ENCODE peak calls at places on chromosomes 3 and 15, in seven cellular contexts. D is HCT116, W is IMR-90, C is HepG2, J is K562, P is H1, A is GM12878. H is an unnamed sample. For H4K20me1, the result is how much of the 10 kb centered on the place peaks cover.

GRCh38 chr3:45864760-45865567 is 21.4 kb upstream of the CCR9 start:
- DNase-seq in C (no peak), P (no peak), W (no peak), D (no peak), A (peak), J (no peak), H (no peak)

GRCh38 chr3:5428607-5429516 is 241.4 kb downstream of the EDEM1 start:
- DNase-seq in C (no peak), P (no peak), D (no peak), W (no peak), J (peak), A (peak), H (no peak)

GRCh38 chr15:47968593-47968992 is 152.2 kb upstream of the SLC24A5 start:
- DNase-seq in D (no peak), P (no peak), J (no peak), C (no peak), A (no peak), W (no peak), H (no peak)

GRCh38 chr3:137765310-137766033 is 1.4 kb downstream of the SOX14 start:
- DNase-seq in P (no peak), C (no peak), J (no peak), W (no peak), D (no peak), A (no peak), H (peak)

GRCh38 chr3:111331306-111331705 is 210.7 kb upstream of the CD96 start:
- DNase-seq in P (no peak), C (no peak), J (no peak), W (no peak), D (no peak), A (no peak), H (no peak)

GRCh38 chr3:160801386-160802118 is 45.5 kb downstream of the PPM1L start:
- DNase-seq in C (no peak), W (peak), D (no peak), P (no peak), J (no peak), A (no peak), H (no peak)

GRCh38 chr3:113111308-113111707 is 100.0 kb upstream of the BOC start:
- DNase-seq in A (no peak), P (no peak), W (peak), C (no peak), D (no peak), J (no peak), H (no peak)

GRCh38 chr3:13873818-13874217 is 6.1 kb downstream of the WNT7A start:
- DNase-seq in D (no peak), A (no peak), W (no peak), C (no peak), P (no peak), J (no peak), H (no peak)

GRCh38 chr15:101120961-101121360 is 130.9 kb downstream of the CHSY1 start:
- DNase-seq in C (no peak), P (no peak), J (no peak), D (no peak), A (no peak), W (no peak), H (peak)

GRCh38 chr3:140004271-140004670 is 69.3 kb downstream of the CLSTN2 start:
- DNase-seq in D (no peak), A (no peak), J (no peak), C (no peak), P (no peak), W (no peak), H (no peak)

GRCh38 chr15:25250906-25251622 is 187.8 kb downstream of the UBE3A start:
- DNase-seq in P (no peak), W (no peak), J (no peak), D (no peak), C (no peak), A (no peak), H (no peak)

GRCh38 chr15:101135532-101136166 is 116.2 kb downstream of the CHSY1 start:
- DNase-seq in D (no peak), W (no peak), P (no peak), C (no peak), A (peak), J (no peak), H (no peak)

GRCh38 chr15:80779658-80780415 is 667 bp downstream of the CEMIP start:
- DNase-seq in P (peak), W (peak), J (no peak), C (peak), D (no peak), A (no peak), H (peak)

GRCh38 chr15:69755571-69756310 is 303.1 kb downstream of the RPLP1 start:
- DNase-seq in A (peak), P (no peak), D (no peak), W (no peak), C (no peak), J (no peak), H (no peak)

GRCh38 chr15:40787344-40787841 is 17.6 kb downstream of the C15orf62 start:
- DNase-seq in W (peak), J (no peak), C (no peak), P (peak), D (peak), A (no peak), H (no peak)

GRCh38 chr3:100875239-100875638 is 118.0 kb downstream of the ABI3BP start:
- DNase-seq in W (peak), D (no peak), C (no peak), P (no peak), J (no peak), A (no peak), H (peak)

GRCh38 chr3:17969244-17969643 is 226.8 kb upstream of the TBC1D5 start:
- DNase-seq in D (no peak), C (no peak), A (no peak), J (no peak), W (no peak), P (no peak), H (no peak)

GRCh38 chr3:38404286-38404685 is 49.4 kb upstream of the ACVR2B start:
- DNase-seq in W (peak), A (no peak), C (no peak), D (no peak), P (no peak), J (no peak), H (no peak)

GRCh38 chr3:63654246-63654645 is 1.8 kb downstream of the SNTN start:
- DNase-seq in D (no peak), P (no peak), C (no peak), A (no peak), J (no peak), W (peak), H (no peak)

GRCh38 chr3:48467110-48467454 is 20.5 kb downstream of the ATRIP start:
- DNase-seq in C (no peak), A (no peak), D (no peak), P (no peak), J (no peak), W (no peak), H (peak)

GRCh38 chr3:20080956-20081554 is 40.8 kb downstream of the KAT2B start:
- DNase-seq in W (peak), C (peak), D (no peak), J (no peak), P (no peak), A (peak), H (peak)

GRCh38 chr3:14267976-14268375 is 89.4 kb downstream of the LSM3 start:
- DNase-seq in J (no peak), C (no peak), A (no peak), D (no peak), P (no peak), W (no peak), H (no peak)

GRCh38 chr3:65379223-65379622 is 659.5 kb downstream of the MAGI1 start:
- DNase-seq in J (no peak), D (no peak), C (no peak), W (no peak), P (no peak), A (no peak), H (no peak)

GRCh38 chr3:52234516-52235447 is 4.2 kb downstream of the TWF2 start:
- DNase-seq in W (no peak), C (no peak), D (no peak), P (no peak), J (no peak), A (no peak), H (no peak)

GRCh38 chr3:41975421-41976103 is 13.7 kb upstream of the ULK4 start:
- DNase-seq in A (no peak), C (no peak), W (no peak), P (no peak), D (no peak), J (no peak), H (no peak)

GRCh38 chr3:157045238-157045860 is 114.6 kb downstream of the CCNL1 start:
- DNase-seq in W (no peak), P (no peak), C (no peak), A (no peak), D (no peak), J (no peak), H (no peak)

GRCh38 chr3:64462203-64463120 is 225.3 kb downstream of the ADAMTS9 start:
- DNase-seq in D (no peak), C (no peak), J (no peak), W (peak), A (no peak), P (no peak), H (no peak)

GRCh38 chr3:13116426-13116825 is 43.2 kb upstream of the IQSEC1 start:
- DNase-seq in D (no peak), W (no peak), P (no peak), C (no peak), J (no peak), A (no peak), H (no peak)

GRCh38 chr3:5210926-5211325 is 23.4 kb downstream of the EDEM1 start:
- DNase-seq in C (no peak), P (no peak), A (no peak), W (no peak), J (no peak), D (no peak), H (no peak)

GRCh38 chr3:59818033-59818936 is 768.5 kb upstream of the CFAP20DC start:
- DNase-seq in W (peak), J (peak), A (no peak), P (no peak), C (no peak), D (peak), H (no peak)

GRCh38 chr3:134373942-134374790 is at the start of gene AMOTL2:
- DNase-seq in A (no peak), W (peak), C (peak), J (peak), P (peak), D (peak), H (peak)
- TF ChIP-seq RAD21 in A (no peak), W (peak), C (no peak), J (no peak), P (no peak), D (no peak), H (no peak)

GRCh38 chr15:51731549-51732267 is 5.7 kb downstream of the LYSMD2 start:
- DNase-seq in D (no peak), C (no peak), P (no peak), J (no peak), W (peak), A (peak), H (no peak)
- H4K20me1 ChIP-seq in D (under half), C (under half), P (under half), J (under half), W (under half), A (under half), H (under half)

GRCh38 chr3:27616031-27616430 is 106.1 kb downstream of the EOMES start:
- DNase-seq in W (no peak), A (no peak), J (no peak), C (no peak), D (no peak), P (no peak), H (peak)
- TF ChIP-seq RAD21 in W (no peak), A (no peak), J (no peak), C (no peak), D (no peak), P (no peak), H (peak)

GRCh38 chr15:85789496-85789875 is 5.2 kb downstream of the KLHL25 start:
- DNase-seq in C (no peak), A (no peak), P (no peak), J (no peak), D (no peak), W (no peak), H (no peak)
- H4K20me1 ChIP-seq in C (under half), A (under half), P (under half), J (under half), D (under half), W (under half), H (under half)

DNA sequence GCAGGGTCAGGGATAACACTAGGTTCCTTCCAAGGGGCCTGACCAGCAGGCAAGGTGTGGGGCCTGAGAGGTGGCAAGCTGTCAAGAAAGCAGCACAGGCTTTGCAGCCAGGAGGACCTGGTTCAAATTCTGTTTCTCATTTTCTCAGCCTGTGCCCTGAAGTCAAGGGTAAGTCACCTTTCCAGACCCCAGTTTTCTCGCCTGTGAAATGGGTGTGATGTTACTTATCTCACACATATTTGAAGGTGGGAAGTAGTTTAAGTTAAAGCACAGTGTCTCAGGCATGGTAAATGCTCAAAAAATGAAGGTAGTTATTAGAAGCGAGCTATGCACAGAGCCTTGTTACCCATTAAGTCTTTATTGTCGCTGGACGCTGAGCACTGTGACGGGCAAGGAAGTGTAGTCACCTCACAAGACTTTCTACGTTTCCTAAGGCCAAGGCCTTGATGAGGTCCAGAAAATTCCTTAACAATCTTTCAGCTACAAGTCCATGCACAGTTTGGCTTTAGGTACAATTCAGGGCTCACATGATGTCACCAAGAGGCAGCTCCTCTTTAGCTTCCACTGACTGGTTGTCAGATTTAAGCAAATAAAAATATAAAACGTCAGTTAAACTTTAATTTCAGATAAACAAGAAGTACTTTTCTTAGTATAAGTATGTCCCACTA is 522.6 kb upstream of the PROK2 start:
- DNase-seq in C (no peak), J (no peak), D (no peak), W (no peak), A (no peak), P (no peak), H (no peak)
- TF ChIP-seq RAD21 in C (no peak), J (no peak), D (no peak), W (no peak), A (no peak), P (no peak), H (no peak)

H was measured in SK-N-SH.